ENCODE peak calls at places on chromosomes 16 and 17, in six cellular contexts. V is H1, E is GM12878, Z is SK-N-SH, T is A549, G is HepG2. R is an unnamed sample.

GRCh38 chr16:85757341-85757822 is 6.5 kb upstream of the C16orf74 start:
- DNase-seq in V (no peak), E (peak), Z (no peak), T (no peak), G (no peak), R (no peak)

GRCh38 chr17:58432806-58433573 is 15.7 kb upstream of the RNF43 start:
- DNase-seq in V (no peak), E (no peak), Z (no peak), T (no peak), G (no peak), R (no peak)

GRCh38 chr17:79789943-79790804 is 6.7 kb downstream of the CBX8 start:
- DNase-seq in V (no peak), E (no peak), Z (peak), T (peak), G (no peak), R (peak)

GRCh38 chr16:2252806-2253148 is 1.4 kb upstream of the ECI1 start:
- DNase-seq in V (no peak), E (no peak), Z (no peak), T (no peak), G (no peak), R (no peak)

GRCh38 chr16:68049448-68049847 is 26.4 kb downstream of the DUS2 start:
- DNase-seq in V (no peak), E (no peak), Z (no peak), T (no peak), G (no peak), R (no peak)

GRCh38 chr16:787261-787966 is 767 bp downstream of the RPUSD1 start:
- DNase-seq in V (no peak), E (no peak), Z (no peak), T (no peak), G (no peak), R (peak)

GRCh38 chr16:11556214-11556819 is 30.4 kb downstream of the LITAF start:
- DNase-seq in V (no peak), E (no peak), Z (no peak), T (no peak), G (no peak), R (no peak)

GRCh38 chr16:17850626-17851265 is 380.0 kb upstream of the XYLT1 start:
- DNase-seq in V (no peak), E (no peak), Z (peak), T (no peak), G (no peak), R (no peak)

GRCh38 chr16:31243734-31244670 is 15.8 kb upstream of the ITGAM start:
- DNase-seq in V (no peak), E (peak), Z (no peak), T (no peak), G (no peak), R (peak)

GRCh38 chr17:57632294-57632693 is 112.8 kb downstream of the CCDC182 start:
- DNase-seq in V (no peak), E (no peak), Z (no peak), T (no peak), G (no peak), R (no peak)

GRCh38 chr17:79978545-79978852 is 57.2 kb downstream of the TBC1D16 start:
- DNase-seq in V (no peak), E (no peak), Z (no peak), T (no peak), G (no peak), R (no peak)

GRCh38 chr16:60181542-60181941 is 1447.4 kb upstream of the GOT2 start:
- DNase-seq in V (no peak), E (no peak), Z (no peak), T (no peak), G (no peak), R (no peak)

GRCh38 chr17:42521036-42521435 is 15.0 kb upstream of the NAGLU start:
- DNase-seq in V (no peak), E (no peak), Z (no peak), T (no peak), G (no peak), R (no peak)

GRCh38 chr17:78476973-78477372 is 98.5 kb downstream of the PGS1 start:
- DNase-seq in V (no peak), E (no peak), Z (no peak), T (no peak), G (peak), R (no peak)

GRCh38 chr17:80118601-80119270 is 17.4 kb downstream of the GAA start:
- DNase-seq in V (no peak), E (no peak), Z (no peak), T (no peak), G (no peak), R (no peak)

GRCh38 chr16:21950782-21951521 is 2.2 kb upstream of the UQCRC2 start:
- DNase-seq in V (no peak), E (no peak), Z (peak), T (peak), G (peak), R (peak)

GRCh38 chr16:54077412-54077821 is 209.2 kb downstream of the IRX3 start:
- DNase-seq in V (no peak), E (no peak), Z (no peak), T (peak), G (no peak), R (no peak)

DNA sequence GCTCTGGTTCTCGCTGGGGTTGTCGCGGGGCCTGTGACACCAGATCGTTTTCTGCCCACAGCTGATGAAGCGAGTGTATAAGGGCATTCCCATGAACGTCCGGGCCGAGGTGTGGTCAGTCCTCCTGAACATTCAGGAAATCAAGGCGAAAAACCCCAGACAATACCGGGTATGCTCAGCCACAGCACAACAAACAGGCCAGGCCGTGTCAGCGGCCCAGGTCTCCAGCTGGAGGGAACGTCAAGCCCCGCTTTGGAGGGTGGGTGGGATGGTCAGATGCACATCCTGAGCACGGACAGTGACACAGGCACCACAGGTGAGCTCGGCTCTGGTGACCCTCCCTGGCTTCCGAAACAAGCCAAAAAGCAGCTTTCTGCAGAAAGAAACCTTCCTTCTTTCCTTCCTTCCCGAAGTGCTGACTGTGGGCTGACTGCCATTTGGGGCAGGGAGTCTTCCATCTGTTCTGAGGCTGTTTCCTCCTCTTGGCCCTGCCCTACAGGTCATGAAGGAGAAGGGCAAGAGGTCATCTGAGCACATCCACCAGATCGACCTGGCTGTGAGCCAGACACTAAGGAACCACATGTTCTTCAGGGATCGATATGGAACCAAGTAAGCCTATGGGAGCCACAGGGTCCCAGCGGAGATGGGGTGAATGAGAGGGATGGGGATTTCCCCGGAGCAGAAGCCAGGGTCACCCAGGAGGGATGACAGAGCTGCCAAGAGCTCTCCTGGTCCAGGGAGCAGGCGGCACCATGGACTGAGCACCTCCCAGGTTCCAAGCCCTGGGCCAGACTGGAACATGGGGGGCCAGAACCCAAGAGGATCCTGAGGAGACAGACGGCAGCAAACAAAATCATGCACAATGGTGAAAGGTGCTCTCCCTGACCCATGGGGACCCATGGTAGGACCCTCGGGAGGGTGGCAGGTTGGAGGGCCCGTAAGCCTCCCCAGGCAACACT is 79.4 kb downstream of the GOSR1 start:
- DNase-seq in V (no peak), E (no peak), Z (no peak), T (no peak), G (no peak), R (no peak)
- TF ChIP-seq CHD2 in V (no peak), E (no peak), Z (no peak), T (no peak), G (no peak), R (no peak)

DNA sequence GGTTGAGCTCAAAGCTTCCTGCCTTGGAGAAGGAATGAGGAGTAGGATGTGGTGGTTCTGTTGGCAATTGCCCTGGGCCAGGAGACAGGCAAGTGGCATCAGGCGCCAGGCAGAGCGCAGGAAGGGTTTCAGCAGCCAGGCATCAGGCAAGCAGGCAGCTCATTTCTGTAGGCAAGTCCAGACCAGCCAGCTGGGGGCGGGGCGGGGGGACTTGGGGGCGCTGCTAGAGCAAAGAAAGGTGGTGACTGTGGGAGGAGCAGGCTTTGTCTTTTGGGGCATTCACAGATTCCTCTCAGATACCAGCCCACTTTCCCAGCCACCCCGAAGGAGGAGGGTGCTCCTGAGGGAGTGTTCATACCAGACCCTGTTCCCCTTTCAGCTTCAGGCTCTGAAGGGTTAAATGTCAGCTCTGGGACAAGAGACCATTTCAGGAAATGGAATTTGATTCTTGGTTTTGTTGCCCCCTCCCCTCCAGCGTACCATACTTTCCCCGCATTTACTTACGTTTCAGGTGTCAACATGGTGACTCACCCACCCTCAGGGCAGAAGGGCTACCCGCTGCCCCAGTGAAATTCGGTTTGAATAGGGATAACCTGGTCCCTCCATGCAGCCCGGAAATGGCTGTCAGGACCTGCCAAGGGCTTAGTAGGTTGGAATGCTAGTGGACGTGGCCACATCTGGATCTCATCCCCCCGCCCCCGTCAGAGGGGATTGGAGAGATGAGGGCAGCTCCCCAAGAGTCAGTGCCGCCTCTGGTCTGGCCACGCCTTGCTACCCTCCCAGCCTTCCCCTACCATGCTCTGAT is 13.2 kb downstream of the NGFR start:
- DNase-seq in V (peak), E (no peak), Z (peak), T (peak), G (peak), R (no peak)
- TF ChIP-seq CHD2 in V (no peak), E (no peak), Z (no peak), T (no peak), G (no peak), R (no peak)

GRCh38 chr17:39822051-39822450 is 42.1 kb downstream of the IKZF3 start:
- DNase-seq in V (no peak), E (no peak), Z (no peak), T (no peak), G (no peak), R (no peak)

GRCh38 chr17:39826334-39826733 is 37.8 kb downstream of the IKZF3 start:
- DNase-seq in V (no peak), E (no peak), Z (no peak), T (no peak), G (no peak), R (no peak)

GRCh38 chr17:39820987-39821386 is 43.1 kb downstream of the IKZF3 start:
- DNase-seq in V (no peak), E (no peak), Z (no peak), T (no peak), G (no peak), R (no peak)

GRCh38 chr17:39820541-39820940 is 43.6 kb downstream of the IKZF3 start:
- DNase-seq in V (no peak), E (no peak), Z (no peak), T (no peak), G (no peak), R (no peak)

GRCh38 chr17:39823407-39824054 is 40.6 kb downstream of the IKZF3 start:
- DNase-seq in V (no peak), E (no peak), Z (no peak), T (no peak), G (no peak), R (no peak)
- TF ChIP-seq CHD2 in V (no peak), E (no peak), Z (no peak), T (no peak), G (no peak), R (no peak)

GRCh38 chr16:66517586-66518263 is 32.2 kb downstream of the TK2 start:
- DNase-seq in V (no peak), E (no peak), Z (no peak), T (no peak), G (no peak), R (no peak)

GRCh38 chr16:66516172-66516807 is 33.6 kb downstream of the TK2 start:
- DNase-seq in V (no peak), E (no peak), Z (no peak), T (no peak), G (no peak), R (no peak)

GRCh38 chr16:66516808-66517585 is 32.9 kb downstream of the TK2 start:
- DNase-seq in V (peak), E (peak), Z (peak), T (peak), G (peak), R (peak)

GRCh38 chr16:66512589-66513404 is 37.1 kb downstream of the TK2 start:
- DNase-seq in V (no peak), E (no peak), Z (no peak), T (no peak), G (peak), R (no peak)

GRCh38 chr16:66515543-66516171 is 34.3 kb downstream of the TK2 start:
- DNase-seq in V (peak), E (no peak), Z (no peak), T (peak), G (no peak), R (peak)
- TF ChIP-seq CHD2 in V (no peak), E (no peak), Z (no peak), T (no peak), G (no peak), R (no peak)

GRCh38 chr17:55527520-55528118 is 16.4 kb upstream of the SMIM36 start:
- DNase-seq in V (no peak), E (no peak), Z (peak), T (peak), G (peak), R (peak)
- TF ChIP-seq CHD2 in V (no peak), E (no peak), Z (no peak), T (no peak), G (no peak), R (no peak)

R was measured in K562.